ENCODE peak calls at places on chromosomes 12 and 14, in nine cellular contexts. O is lung microvascular endothelial cell, V is NCI-H187 treated with DMSO at 0.1 percent for 48 hours, N is epithelial cell of esophagus, H is glutamatergic neuron, D is AG08395, T is hippocampal formation, F is ACHN, C is A673. I is an unnamed sample.
A peak's percentile ranks its signal among the peaks of the same experiment; 100 is the strongest.

GRCh38 chr12:3752096-3752709 is 706 bp downstream of the CRACR2A start:
- DNase-seq in O (peak; percentile 85), V (no peak), N (no peak), H (no peak), D (peak; percentile 52), T (no peak), F (peak; percentile 48), C (no peak), I (peak; percentile 45)

GRCh38 chr14:79028281-79028680 is 858.1 kb downstream of the NRXN3 start:
- DNase-seq in O (no peak), V (no peak), N (peak; percentile 60), H (no peak), D (no peak), T (no peak), F (no peak), C (no peak), I (no peak)

GRCh38 chr14:95486875-95487668 is 29.4 kb downstream of the SYNE3 start:
- DNase-seq in O (no peak), V (peak; percentile 10), N (no peak), H (no peak), D (no peak), T (no peak), F (no peak), C (no peak), I (no peak)

GRCh38 chr12:100801335-100801734 is 6.8 kb downstream of the ANO4 start:
- DNase-seq in O (no peak), V (no peak), N (no peak), H (no peak), D (no peak), T (no peak), F (no peak), C (no peak), I (no peak)

GRCh38 chr14:103623883-103624482 is 5.0 kb upstream of the KLC1 start:
- DNase-seq in O (no peak), V (no peak), N (no peak), H (peak; percentile 80), D (no peak), T (no peak), F (no peak), C (no peak), I (peak; percentile 83)

GRCh38 chr12:125755512-125755911 is 690.3 kb downstream of the AACS start:
- DNase-seq in O (no peak), V (no peak), N (no peak), H (no peak), D (no peak), T (no peak), F (no peak), C (no peak), I (no peak)

GRCh38 chr14:101475468-101476257 is 85.6 kb upstream of the DIO3 start:
- DNase-seq in O (no peak), V (no peak), N (peak; percentile 67), H (no peak), D (peak; percentile 73), T (no peak), F (peak; percentile 13), C (no peak), I (peak; percentile 20)

GRCh38 chr12:34401659-34402227 is 379.4 kb downstream of the ALG10 start:
- DNase-seq in O (no peak), V (no peak), N (no peak), H (peak; percentile 5), D (peak; percentile 0), T (no peak), F (no peak), C (no peak), I (peak; percentile 6)

GRCh38 chr14:30395065-30395464 is 163.9 kb upstream of the G2E3 start:
- DNase-seq in O (no peak), V (no peak), N (no peak), H (no peak), D (no peak), T (no peak), F (no peak), C (no peak), I (no peak)

GRCh38 chr12:58593557-58594304 is 326.6 kb downstream of the LRIG3 start:
- DNase-seq in O (no peak), V (no peak), N (no peak), H (no peak), D (no peak), T (no peak), F (no peak), C (no peak), I (no peak)

GRCh38 chr12:54984602-54985376 is at the start of gene TESPA1:
- DNase-seq in O (no peak), V (no peak), N (no peak), H (no peak), D (no peak), T (no peak), F (no peak), C (no peak), I (no peak)

GRCh38 chr12:21169878-21170472 is 39.0 kb downstream of the SLCO1B1 start:
- DNase-seq in O (peak; percentile 59), V (no peak), N (peak; percentile 60), H (peak; percentile 84), D (peak; percentile 5), T (no peak), F (peak; percentile 63), C (peak; percentile 72), I (peak; percentile 61)

GRCh38 chr12:91194500-91194899 is 11.9 kb upstream of the DCN start:
- DNase-seq in O (no peak), V (no peak), N (peak; percentile 70), H (no peak), D (no peak), T (no peak), F (no peak), C (no peak), I (no peak)

GRCh38 chr12:67475725-67476124 is 172.8 kb upstream of the DYRK2 start:
- DNase-seq in O (no peak), V (no peak), N (peak; percentile 35), H (no peak), D (peak; percentile 51), T (no peak), F (no peak), C (no peak), I (no peak)

GRCh38 chr14:91890291-91890749 is 23.0 kb upstream of the TC2N start:
- DNase-seq in O (no peak), V (no peak), N (no peak), H (no peak), D (no peak), T (peak; percentile 61), F (no peak), C (no peak), I (no peak)

GRCh38 chr12:125841332-125841731 is 776.1 kb downstream of the AACS start:
- DNase-seq in O (no peak), V (no peak), N (no peak), H (no peak), D (no peak), T (no peak), F (no peak), C (no peak), I (no peak)

GRCh38 chr14:50801706-50802105 is 29.3 kb downstream of the NIN start:
- DNase-seq in O (peak; percentile 43), V (no peak), N (peak; percentile 61), H (no peak), D (peak; percentile 14), T (no peak), F (no peak), C (no peak), I (no peak)

GRCh38 chr14:92417759-92418158 is 94.8 kb downstream of the SLC24A4 start:
- DNase-seq in O (no peak), V (no peak), N (no peak), H (no peak), D (no peak), T (peak; percentile 17), F (no peak), C (no peak), I (no peak)

GRCh38 chr12:4817813-4818212 is 91.9 kb upstream of the KCNA1 start:
- DNase-seq in O (no peak), V (peak; percentile 48), N (no peak), H (no peak), D (no peak), T (peak; percentile 12), F (no peak), C (no peak), I (no peak)

GRCh38 chr12:118850244-118850825 is 131.0 kb upstream of the SRRM4 start:
- DNase-seq in O (no peak), V (peak; percentile 83), N (peak; percentile 7), H (peak; percentile 72), D (no peak), T (no peak), F (peak; percentile 53), C (peak; percentile 22), I (peak; percentile 76)

GRCh38 chr12:113684908-113685512 is 213.3 kb upstream of the LHX5 start:
- DNase-seq in O (no peak), V (no peak), N (no peak), H (no peak), D (no peak), T (no peak), F (no peak), C (no peak), I (no peak)

GRCh38 chr12:116247377-116247776 is 30.1 kb downstream of the MED13L start:
- DNase-seq in O (no peak), V (no peak), N (peak; percentile 42), H (no peak), D (no peak), T (no peak), F (no peak), C (no peak), I (no peak)

GRCh38 chr14:101359221-101360044 is 201.9 kb upstream of the DIO3 start:
- DNase-seq in O (no peak), V (no peak), N (no peak), H (no peak), D (no peak), T (no peak), F (no peak), C (no peak), I (no peak)

GRCh38 chr12:95693689-95694088 is 96.9 kb downstream of the NTN4 start:
- DNase-seq in O (no peak), V (no peak), N (no peak), H (no peak), D (no peak), T (no peak), F (no peak), C (no peak), I (no peak)

GRCh38 chr14:50061664-50062437 is 54.5 kb downstream of the VCPKMT start:
- DNase-seq in O (peak; percentile 59), V (no peak), N (peak; percentile 38), H (peak; percentile 38), D (no peak), T (no peak), F (peak; percentile 44), C (peak; percentile 54), I (no peak)

GRCh38 chr12:65649126-65649525 is 175.2 kb upstream of the HMGA2 start:
- DNase-seq in O (peak; percentile 68), V (no peak), N (peak; percentile 99), H (no peak), D (peak; percentile 93), T (no peak), F (peak; percentile 97), C (peak; percentile 92), I (no peak)

GRCh38 chr12:112386726-112387125 is 4.5 kb upstream of the HECTD4 start:
- DNase-seq in O (no peak), V (no peak), N (no peak), H (peak; percentile 65), D (peak; percentile 25), T (no peak), F (no peak), C (peak; percentile 36), I (peak; percentile 64)

GRCh38 chr12:104557488-104558195 is 100.9 kb downstream of the CHST11 start:
- DNase-seq in O (no peak), V (no peak), N (no peak), H (no peak), D (no peak), T (no peak), F (no peak), C (no peak), I (no peak)

GRCh38 chr12:24404086-24404815 is 454.8 kb upstream of the SOX5 start:
- DNase-seq in O (no peak), V (no peak), N (no peak), H (no peak), D (no peak), T (no peak), F (no peak), C (no peak), I (no peak)

GRCh38 chr12:66052988-66053615 is 77.4 kb downstream of the LLPH start:
- DNase-seq in O (no peak), V (no peak), N (no peak), H (no peak), D (no peak), T (no peak), F (no peak), C (no peak), I (no peak)

GRCh38 chr14:67576216-67576615 is 23.9 kb downstream of the PIGH start:
- DNase-seq in O (no peak), V (no peak), N (no peak), H (no peak), D (no peak), T (no peak), F (no peak), C (no peak), I (no peak)

I was measured in D341Med.